ENCODE peak calls at places on chromosomes 7 and 10, in seven cellular contexts. O is neuronal stem cell, E is IMR-90, Z is H9, J is mesendoderm, Q is trophoblast cell, M is H1. I is an unnamed sample.

GRCh38 chr10:42640610-42641229 is 2.4 kb upstream of the ZNF33B start:
- DNase-seq in M (no peak), Z (peak; percentile 45), O (no peak), E (no peak), J (peak; percentile 5), Q (peak; percentile 76), I (no peak)

GRCh38 chr10:74207681-74208080 is 56.7 kb downstream of the ADK start:
- DNase-seq in O (no peak), E (no peak), Z (no peak), Q (no peak), J (no peak), M (no peak), I (no peak)

GRCh38 chr10:122338609-122339441 is 35.7 kb upstream of the PLEKHA1 start:
- DNase-seq in Z (no peak), O (no peak), E (no peak), M (no peak), J (no peak), Q (no peak), I (no peak)

GRCh38 chr10:123140164-123140982 is 4.6 kb downstream of the HMX3 start:
- DNase-seq in Z (no peak), M (peak; percentile 78), Q (no peak), J (peak; percentile 37), O (no peak), E (no peak), I (no peak)

GRCh38 chr7:17680943-17681351 is 259.3 kb downstream of the SNX13 start:
- DNase-seq in E (peak; percentile 49), Z (no peak), J (no peak), Q (no peak), O (no peak), M (no peak), I (peak; percentile 47)

GRCh38 chr7:114084381-114085312 is 165.8 kb upstream of the PPP1R3A start:
- DNase-seq in J (peak; percentile 69), M (peak; percentile 80), O (peak; percentile 49), Z (peak; percentile 50), E (no peak), Q (no peak), I (peak; percentile 30)

GRCh38 chr10:5776881-5777197 is 36.4 kb downstream of the GDI2 start:
- DNase-seq in Q (no peak), J (no peak), Z (no peak), O (no peak), E (peak; percentile 71), M (no peak), I (peak; percentile 21)

GRCh38 chr10:86082556-86082955 is 284.0 kb downstream of the GRID1 start:
- DNase-seq in E (no peak), Q (no peak), Z (peak; percentile 12), O (no peak), J (no peak), M (no peak), I (no peak)

GRCh38 chr7:4842302-4843064 is 19.3 kb downstream of the PAPOLB start:
- DNase-seq in Z (no peak), E (peak; percentile 13), J (no peak), O (no peak), M (no peak), Q (no peak), I (peak; percentile 35)

GRCh38 chr7:19522486-19522885 is 186.4 kb downstream of the POLR1F start:
- DNase-seq in E (peak; percentile 68), O (no peak), Z (no peak), J (no peak), M (no peak), Q (no peak), I (peak; percentile 79)

GRCh38 chr7:158825628-158826289 is 3.5 kb downstream of the ESYT2 start:
- DNase-seq in J (no peak), M (no peak), O (no peak), Q (no peak), Z (no peak), E (no peak), I (no peak)

GRCh38 chr10:299969-300368 is 164.7 kb downstream of the ZMYND11 start:
- DNase-seq in M (no peak), J (no peak), E (no peak), Q (no peak), O (no peak), Z (no peak), I (no peak)

GRCh38 chr7:151231964-151232271 is 365 bp upstream of the CHPF2 start:
- DNase-seq in Q (no peak), M (no peak), O (no peak), Z (no peak), E (no peak), J (no peak), I (no peak)

GRCh38 chr7:44466300-44467216 is 23.9 kb downstream of the NUDCD3 start:
- DNase-seq in E (peak; percentile 76), M (no peak), J (no peak), Z (no peak), O (no peak), Q (no peak), I (peak; percentile 25)

GRCh38 chr10:59176241-59177030 is at the start of gene PHYHIPL:
- DNase-seq in Z (peak; percentile 58), M (peak; percentile 79), O (peak; percentile 63), J (peak; percentile 60), E (no peak), Q (peak; percentile 43), I (no peak)

GRCh38 chr10:59177862-59178235 is 1.4 kb downstream of the PHYHIPL start:
- DNase-seq in J (no peak), E (no peak), Z (no peak), M (no peak), Q (no peak), O (no peak), I (no peak)

GRCh38 chr10:59180689-59181270 is 4.3 kb downstream of the PHYHIPL start:
- DNase-seq in J (no peak), E (no peak), O (no peak), Q (peak; percentile 2), M (no peak), Z (no peak), I (no peak)

GRCh38 chr10:59177031-59177861 is 803 bp downstream of the PHYHIPL start:
- DNase-seq in J (peak; percentile 68), Q (peak; percentile 74), O (peak; percentile 75), M (no peak), E (peak; percentile 79), Z (peak; percentile 68), I (peak; percentile 51)

DNA sequence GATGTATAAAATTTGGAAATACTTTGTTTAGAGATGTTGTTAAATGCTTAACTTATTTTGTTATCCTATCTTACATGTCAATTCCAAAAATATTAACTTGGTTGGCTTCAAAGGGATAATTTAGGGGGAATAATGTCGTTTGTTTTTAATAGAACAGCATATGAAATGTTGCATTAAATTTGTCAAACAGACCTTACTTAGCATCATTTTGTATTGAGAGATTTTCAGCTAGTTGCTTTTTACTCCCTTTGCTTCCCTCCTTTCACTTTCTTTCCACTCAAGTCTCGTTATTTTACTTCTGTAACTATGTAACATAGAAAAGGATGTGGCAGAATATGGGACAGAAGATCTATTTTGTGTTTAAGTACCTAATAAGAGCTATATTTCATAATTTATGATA is 2.6 kb downstream of the PHYHIPL start:
- DNase-seq in E (no peak), O (no peak), M (no peak), Z (no peak), Q (no peak), J (no peak), I (no peak)
- H2BK5ac ChIP-seq in E (no peak overlapping the region), O (no peak overlapping the region), M (no peak overlapping the region), Z (no peak overlapping the region), Q (no peak overlapping the region), J (no peak overlapping the region), I (no peak overlapping the region)

GRCh38 chr10:119293368-119293767 is 86.0 kb downstream of the GRK5 start:
- DNase-seq in Z (no peak), E (no peak), O (no peak), Q (no peak), J (no peak), M (no peak), I (no peak)

GRCh38 chr10:119292968-119293367 is 85.6 kb downstream of the GRK5 start:
- DNase-seq in Z (no peak), M (no peak), O (no peak), J (no peak), Q (no peak), E (no peak), I (no peak)

GRCh38 chr10:119289227-119289925 is 82.0 kb downstream of the GRK5 start:
- DNase-seq in Q (no peak), Z (no peak), J (no peak), M (no peak), E (no peak), O (no peak), I (no peak)

GRCh38 chr10:119290301-119291036 is 83.1 kb downstream of the GRK5 start:
- DNase-seq in O (no peak), Q (peak; percentile 87), E (no peak), J (peak; percentile 65), M (no peak), Z (no peak), I (peak; percentile 62)

DNA sequence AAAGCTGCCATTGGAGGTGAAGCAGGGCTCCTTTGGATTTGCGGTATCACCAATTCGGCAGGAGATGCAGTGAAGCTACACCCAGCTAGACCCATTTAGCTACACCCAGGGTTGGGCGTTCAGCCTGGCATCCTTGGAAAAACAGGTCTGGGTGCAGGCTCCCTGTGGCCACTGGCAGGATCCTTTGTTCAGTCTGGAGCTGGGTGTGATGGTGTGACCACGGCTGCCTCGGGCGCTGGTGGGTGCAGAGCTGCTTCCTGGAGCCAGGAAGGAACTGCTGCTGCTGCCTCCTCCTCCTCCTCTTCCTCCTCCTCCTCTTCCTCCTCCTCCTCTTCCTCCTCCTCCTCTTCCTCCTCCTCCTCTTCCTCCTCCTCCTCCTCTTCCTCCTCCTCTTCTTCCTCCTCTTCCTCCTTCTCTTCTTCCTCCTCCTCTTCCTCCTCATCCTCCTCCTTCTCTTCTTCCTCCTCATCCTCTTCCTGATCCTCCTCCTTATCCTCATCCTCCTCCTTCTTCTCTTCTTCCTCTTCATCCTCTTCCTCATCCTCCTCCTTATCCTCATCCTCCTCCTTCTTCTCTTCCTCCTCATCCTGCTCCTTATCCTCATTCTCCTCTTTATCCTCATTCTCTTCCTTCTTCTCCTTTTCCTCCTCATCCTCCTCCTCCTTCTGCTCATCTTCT is 84.0 kb downstream of the GRK5 start:
- DNase-seq in M (no peak), E (no peak), J (no peak), Q (no peak), O (no peak), Z (no peak), I (no peak)
- H2BK5ac ChIP-seq in M (no peak overlapping the region), E (no peak overlapping the region), J (no peak overlapping the region), Q (no peak overlapping the region), O (no peak overlapping the region), Z (no peak overlapping the region), I (no peak overlapping the region)

GRCh38 chr7:116249969-116250553 is 39.7 kb downstream of the TES start:
- DNase-seq in O (no peak), M (peak; percentile 54), E (peak; percentile 58), Q (no peak), Z (peak; percentile 45), J (peak; percentile 68), I (peak; percentile 66)
- H2BK5ac ChIP-seq in O (no peak overlapping the region), M (no peak overlapping the region), E (no peak overlapping the region), Q (no peak overlapping the region), Z (no peak overlapping the region), J (no peak overlapping the region), I (no peak overlapping the region)

DNA sequence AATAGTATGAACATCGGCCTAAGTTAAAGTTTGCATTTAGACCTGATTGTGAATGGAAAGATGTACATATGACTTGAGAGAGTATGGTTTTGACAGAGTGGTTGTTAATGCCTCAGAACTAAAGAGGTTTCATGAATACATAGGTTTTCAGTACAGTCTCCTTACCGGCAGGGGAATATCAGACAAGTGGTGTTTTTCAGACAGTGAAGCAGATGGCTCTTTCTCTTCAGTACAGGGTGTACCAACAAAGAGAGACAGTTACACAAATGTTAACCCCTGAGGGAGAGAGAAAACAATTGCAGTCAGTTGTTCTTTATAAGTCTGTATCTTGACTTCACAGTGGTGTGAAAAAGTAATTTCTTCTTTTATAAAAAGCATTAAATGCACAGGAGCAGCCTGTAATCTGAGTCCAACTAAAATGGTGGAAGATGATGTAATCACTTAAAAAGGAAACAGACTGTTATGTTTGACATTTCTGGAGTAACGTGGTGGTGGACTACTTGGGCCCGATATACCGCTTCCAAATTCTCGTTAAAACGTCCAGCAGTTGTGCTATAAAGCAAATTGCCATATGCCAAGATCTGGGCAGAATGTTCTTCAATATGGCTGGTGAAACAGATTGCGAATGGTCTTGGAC is 69.1 kb downstream of the SDK1 start:
- DNase-seq in M (no peak), E (no peak), J (no peak), O (no peak), Q (no peak), Z (no peak), I (peak; percentile 29)
- H2BK5ac ChIP-seq in M (no peak overlapping the region), E (no peak overlapping the region), J (no peak overlapping the region), O (no peak overlapping the region), Q (no peak overlapping the region), Z (no peak overlapping the region), I (no peak overlapping the region)

I was measured in mesenchymal stem cell.